ENCODE peak calls at places on chromosomes 16 and 17, in ten cellular contexts. K is gastrocnemius medialis; Q is AG08395; R is activated CD4-positive, alpha-beta T cell treated with anti-CD3 and anti-CD28 coated beads, Interleukin-2, amount 50 U/mL, for 1 hour; U is type B pancreatic cell; Y is naive thymus-derived CD8-positive, alpha-beta T cell; X is head of caudate nucleus; H is BJ; S is D341Med; B is CD4-positive, alpha-beta T cell. F is an unnamed sample.

GRCh38 chr16:54446639-54447038 is 160.1 kb upstream of the IRX3 start:
- DNase-seq in K (peak; percentile 79), Q (peak; percentile 90), R (no peak), U (no peak), Y (no peak), X (peak; percentile 80), H (no peak), S (no peak), B (no peak), F (peak; percentile 94)

GRCh38 chr16:7397901-7398300 is 65.3 kb downstream of the RBFOX1 start:
- DNase-seq in K (no peak), Q (peak; percentile 83), R (no peak), U (no peak), Y (no peak), X (no peak), H (no peak), S (no peak), B (no peak), F (no peak)

GRCh38 chr16:59205403-59205802 is 471.3 kb upstream of the GOT2 start:
- DNase-seq in K (no peak), Q (no peak), R (no peak), U (no peak), Y (no peak), X (no peak), H (no peak), S (no peak), B (no peak), F (no peak)

GRCh38 chr16:82864332-82865040 is 237.7 kb downstream of the CDH13 start:
- DNase-seq in K (no peak), Q (no peak), R (no peak), U (no peak), Y (no peak), X (no peak), H (no peak), S (no peak), B (no peak), F (no peak)

GRCh38 chr16:24074574-24074973 is 181.6 kb upstream of the CACNG3 start:
- DNase-seq in K (no peak), Q (no peak), R (no peak), U (peak; percentile 3), Y (no peak), X (no peak), H (no peak), S (no peak), B (no peak), F (no peak)

GRCh38 chr17:66310528-66311148 is 8.2 kb downstream of the PRKCA start:
- DNase-seq in K (no peak), Q (no peak), R (no peak), U (no peak), Y (no peak), X (no peak), H (no peak), S (no peak), B (no peak), F (no peak)

GRCh38 chr17:63589646-63590045 is 11.0 kb upstream of the TACO1 start:
- DNase-seq in K (no peak), Q (no peak), R (no peak), U (no peak), Y (no peak), X (no peak), H (no peak), S (no peak), B (no peak), F (no peak)

GRCh38 chr17:81428121-81428515 is 32.9 kb downstream of the BAHCC1 start:
- DNase-seq in K (no peak), Q (peak; percentile 69), R (no peak), U (no peak), Y (no peak), X (peak; percentile 90), H (no peak), S (no peak), B (no peak), F (no peak)

GRCh38 chr17:81322271-81323082 is 27.4 kb upstream of the SLC38A10 start:
- DNase-seq in K (no peak), Q (peak; percentile 66), R (peak; percentile 38), U (no peak), Y (peak; percentile 29), X (no peak), H (no peak), S (no peak), B (peak; percentile 10), F (peak; percentile 27)

GRCh38 chr17:12485361-12485911 is 180.3 kb upstream of the MYOCD start:
- DNase-seq in K (no peak), Q (no peak), R (no peak), U (no peak), Y (no peak), X (no peak), H (no peak), S (no peak), B (no peak), F (no peak)

GRCh38 chr17:28763137-28763799 is 19.5 kb downstream of the TRAF4 start:
- DNase-seq in K (no peak), Q (no peak), R (no peak), U (no peak), Y (no peak), X (no peak), H (no peak), S (no peak), B (no peak), F (no peak)

GRCh38 chr16:78770353-78771091 is 671.1 kb downstream of the WWOX start:
- DNase-seq in K (peak; percentile 33), Q (peak; percentile 66), R (peak; percentile 82), U (no peak), Y (peak; percentile 40), X (peak; percentile 90), H (no peak), S (peak; percentile 88), B (peak; percentile 76), F (no peak)

GRCh38 chr16:84976644-84977400 is 34.5 kb downstream of the ZDHHC7 start:
- DNase-seq in K (no peak), Q (no peak), R (no peak), U (no peak), Y (no peak), X (peak; percentile 63), H (no peak), S (no peak), B (no peak), F (peak; percentile 25)

GRCh38 chr17:61337247-61337812 is 62.3 kb upstream of the TBX2 start:
- DNase-seq in K (no peak), Q (no peak), R (no peak), U (no peak), Y (no peak), X (no peak), H (no peak), S (no peak), B (no peak), F (peak; percentile 39)